ENCODE peak calls at places on chromosomes 4 and X, in six cellular contexts. One of them, this sample, is unnamed.

GRCh38 chrX:43836435-43837184 is 45.6 kb downstream of the MAOB start:
- DNase-seq in HCT116: peak; percentile 7
- DNase-seq in astrocyte: peak; percentile 7
- DNase-seq in OCI-LY7: peak; percentile 2
- DNase-seq in GM23338: peak; percentile 18
- DNase-seq in neuronal stem cell: peak; percentile 0
- DNase-seq in this sample: peak; percentile 13

GRCh38 chrX:70422886-70423336 is at the start of gene GDPD2:
- DNase-seq in HCT116: no peak
- DNase-seq in astrocyte: peak; percentile 38
- DNase-seq in OCI-LY7: no peak
- DNase-seq in GM23338: peak; percentile 77
- DNase-seq in neuronal stem cell: peak; percentile 73
- DNase-seq in this sample: peak; percentile 49

GRCh38 chr4:80196259-80197131 is 808 bp upstream of the PRDM8 start:
- DNase-seq in HCT116: no peak
- DNase-seq in astrocyte: no peak
- DNase-seq in OCI-LY7: no peak
- DNase-seq in GM23338: peak; percentile 86
- DNase-seq in neuronal stem cell: no peak
- DNase-seq in this sample: no peak

GRCh38 chr4:119041951-119042560 is 93.6 kb upstream of the MYOZ2 start:
- DNase-seq in HCT116: peak; percentile 67
- DNase-seq in astrocyte: peak; percentile 49
- DNase-seq in OCI-LY7: peak; percentile 81
- DNase-seq in GM23338: peak; percentile 89
- DNase-seq in neuronal stem cell: peak; percentile 65
- DNase-seq in this sample: peak; percentile 66

GRCh38 chr4:7852568-7853185 is 87.0 kb downstream of the AFAP1 start:
- DNase-seq in HCT116: no peak
- DNase-seq in astrocyte: peak; percentile 94
- DNase-seq in OCI-LY7: no peak
- DNase-seq in GM23338: no peak
- DNase-seq in neuronal stem cell: no peak
- DNase-seq in this sample: peak; percentile 96

GRCh38 chr4:143186202-143186601 is 1.5 kb downstream of the USP38 start:
- DNase-seq in HCT116: no peak
- DNase-seq in astrocyte: peak; percentile 45
- DNase-seq in OCI-LY7: no peak
- DNase-seq in GM23338: no peak
- DNase-seq in neuronal stem cell: no peak
- DNase-seq in this sample: peak; percentile 55

GRCh38 chrX:9878141-9878875 is 88.8 kb upstream of the CLDN34 start:
- DNase-seq in HCT116: no peak
- DNase-seq in astrocyte: no peak
- DNase-seq in OCI-LY7: no peak
- DNase-seq in GM23338: peak; percentile 17
- DNase-seq in neuronal stem cell: no peak
- DNase-seq in this sample: no peak

GRCh38 chr4:66073961-66074360 is 403.7 kb upstream of the EPHA5 start:
- DNase-seq in HCT116: no peak
- DNase-seq in astrocyte: no peak
- DNase-seq in OCI-LY7: no peak
- DNase-seq in GM23338: no peak
- DNase-seq in neuronal stem cell: no peak
- DNase-seq in this sample: no peak

GRCh38 chr4:123127218-123127617 is 204.8 kb upstream of the NUDT6 start:
- DNase-seq in HCT116: no peak
- DNase-seq in astrocyte: no peak
- DNase-seq in OCI-LY7: peak; percentile 9
- DNase-seq in GM23338: no peak
- DNase-seq in neuronal stem cell: no peak
- DNase-seq in this sample: peak; percentile 12

GRCh38 chr4:28226962-28227361 is 1366.3 kb downstream of the STIM2 start:
- DNase-seq in HCT116: no peak
- DNase-seq in astrocyte: no peak
- DNase-seq in OCI-LY7: no peak
- DNase-seq in GM23338: no peak
- DNase-seq in neuronal stem cell: no peak
- DNase-seq in this sample: no peak

GRCh38 chr4:82561745-82562552 is at the start of gene TMEM150C:
- DNase-seq in HCT116: no peak
- DNase-seq in astrocyte: peak; percentile 3
- DNase-seq in OCI-LY7: no peak
- DNase-seq in GM23338: peak; percentile 71
- DNase-seq in neuronal stem cell: peak; percentile 44
- DNase-seq in this sample: peak; percentile 17

GRCh38 chr4:153684182-153685073 is at the start of gene TLR2:
- DNase-seq in HCT116: no peak
- DNase-seq in astrocyte: no peak
- DNase-seq in OCI-LY7: no peak
- DNase-seq in GM23338: peak; percentile 80
- DNase-seq in neuronal stem cell: peak; percentile 41
- DNase-seq in this sample: no peak

GRCh38 chr4:8391972-8392371 is 48.6 kb downstream of the ACOX3 start:
- DNase-seq in HCT116: no peak
- DNase-seq in astrocyte: peak; percentile 85
- DNase-seq in OCI-LY7: peak; percentile 89
- DNase-seq in GM23338: no peak
- DNase-seq in neuronal stem cell: no peak
- DNase-seq in this sample: peak; percentile 87

GRCh38 chr4:61210186-61210939 is 10.2 kb downstream of the ADGRL3 start:
- DNase-seq in HCT116: no peak
- DNase-seq in astrocyte: no peak
- DNase-seq in OCI-LY7: no peak
- DNase-seq in GM23338: peak; percentile 73
- DNase-seq in neuronal stem cell: peak; percentile 86
- DNase-seq in this sample: no peak

GRCh38 chrX:40504801-40505605 is 75.8 kb upstream of the ATP6AP2 start:
- DNase-seq in HCT116: no peak
- DNase-seq in astrocyte: peak; percentile 93
- DNase-seq in OCI-LY7: no peak
- DNase-seq in GM23338: peak; percentile 23
- DNase-seq in neuronal stem cell: no peak
- DNase-seq in this sample: peak; percentile 46

GRCh38 chr4:186132577-186133277 is 28.2 kb downstream of the FAM149A start:
- DNase-seq in HCT116: peak; percentile 24
- DNase-seq in astrocyte: peak; percentile 54
- DNase-seq in OCI-LY7: peak; percentile 22
- DNase-seq in GM23338: peak; percentile 83
- DNase-seq in neuronal stem cell: peak; percentile 47
- DNase-seq in this sample: peak; percentile 21

GRCh38 chr4:96593422-96593821 is 753.5 kb downstream of the PDHA2 start:
- DNase-seq in HCT116: no peak
- DNase-seq in astrocyte: no peak
- DNase-seq in OCI-LY7: no peak
- DNase-seq in GM23338: no peak
- DNase-seq in neuronal stem cell: no peak
- DNase-seq in this sample: peak; percentile 7

GRCh38 chr4:1793496-1793840 is 375 bp downstream of the FGFR3 start:
- DNase-seq in HCT116: no peak
- DNase-seq in astrocyte: no peak
- DNase-seq in OCI-LY7: no peak
- DNase-seq in GM23338: peak; percentile 55
- DNase-seq in neuronal stem cell: no peak
- DNase-seq in this sample: no peak

GRCh38 chr4:102687373-102687981 is 73.3 kb downstream of the MANBA start:
- DNase-seq in HCT116: peak; percentile 38
- DNase-seq in astrocyte: peak; percentile 65
- DNase-seq in OCI-LY7: no peak
- DNase-seq in GM23338: no peak
- DNase-seq in neuronal stem cell: no peak
- DNase-seq in this sample: peak; percentile 75

GRCh38 chr4:34850983-34851382 is 1393.3 kb downstream of the ARAP2 start:
- DNase-seq in HCT116: no peak
- DNase-seq in astrocyte: peak; percentile 6
- DNase-seq in OCI-LY7: no peak
- DNase-seq in GM23338: no peak
- DNase-seq in neuronal stem cell: no peak
- DNase-seq in this sample: peak; percentile 19

GRCh38 chr4:1505511-1506451 is 99.5 kb upstream of the NKX1-1 start:
- DNase-seq in HCT116: no peak
- DNase-seq in astrocyte: no peak
- DNase-seq in OCI-LY7: no peak
- DNase-seq in GM23338: no peak
- DNase-seq in neuronal stem cell: no peak
- DNase-seq in this sample: no peak

GRCh38 chr4:92600638-92601037 is 296.9 kb downstream of the GRID2 start:
- DNase-seq in HCT116: no peak
- DNase-seq in astrocyte: no peak
- DNase-seq in OCI-LY7: no peak
- DNase-seq in GM23338: peak; percentile 74
- DNase-seq in neuronal stem cell: no peak
- DNase-seq in this sample: no peak

GRCh38 chr4:78629991-78630541 is 78.5 kb downstream of the ANXA3 start:
- DNase-seq in HCT116: no peak
- DNase-seq in astrocyte: no peak
- DNase-seq in OCI-LY7: no peak
- DNase-seq in GM23338: no peak
- DNase-seq in neuronal stem cell: no peak
- DNase-seq in this sample: no peak

GRCh38 chr4:14178421-14178820 is 550.9 kb upstream of the BOD1L1 start:
- DNase-seq in HCT116: no peak
- DNase-seq in astrocyte: peak; percentile 14
- DNase-seq in OCI-LY7: peak; percentile 41
- DNase-seq in GM23338: peak; percentile 31
- DNase-seq in neuronal stem cell: no peak
- DNase-seq in this sample: peak; percentile 50

GRCh38 chr4:173489514-173489913 is 40.5 kb downstream of the HAND2 start:
- DNase-seq in HCT116: no peak
- DNase-seq in astrocyte: peak; percentile 97
- DNase-seq in OCI-LY7: no peak
- DNase-seq in GM23338: no peak
- DNase-seq in neuronal stem cell: no peak
- DNase-seq in this sample: peak; percentile 97

GRCh38 chrX:110418220-110418856 is 59.7 kb downstream of the RTL9 start:
- DNase-seq in HCT116: no peak
- DNase-seq in astrocyte: peak; percentile 67
- DNase-seq in OCI-LY7: no peak
- DNase-seq in GM23338: peak; percentile 64
- DNase-seq in neuronal stem cell: no peak
- DNase-seq in this sample: peak; percentile 78

GRCh38 chr4:78477276-78477675 is 74.3 kb upstream of the ANXA3 start:
- DNase-seq in HCT116: no peak
- DNase-seq in astrocyte: peak; percentile 10
- DNase-seq in OCI-LY7: no peak
- DNase-seq in GM23338: no peak
- DNase-seq in neuronal stem cell: no peak
- DNase-seq in this sample: peak; percentile 20

GRCh38 chr4:102994803-102995202 is 24.7 kb downstream of the SLC9B1 start:
- DNase-seq in HCT116: no peak
- DNase-seq in astrocyte: no peak
- DNase-seq in OCI-LY7: no peak
- DNase-seq in GM23338: no peak
- DNase-seq in neuronal stem cell: no peak
- DNase-seq in this sample: no peak

GRCh38 chrX:2871817-2872216 is 43.1 kb downstream of the GYG2 start:
- DNase-seq in HCT116: no peak
- DNase-seq in astrocyte: no peak
- DNase-seq in OCI-LY7: no peak
- DNase-seq in GM23338: no peak
- DNase-seq in neuronal stem cell: no peak
- DNase-seq in this sample: no peak

GRCh38 chr4:113645771-113646455 is 115.6 kb downstream of the CAMK2D start:
- DNase-seq in HCT116: peak; percentile 83
- DNase-seq in astrocyte: peak; percentile 93
- DNase-seq in OCI-LY7: no peak
- DNase-seq in GM23338: peak; percentile 72
- DNase-seq in neuronal stem cell: no peak
- DNase-seq in this sample: peak; percentile 94

GRCh38 chr4:52600275-52600674 is 58.8 kb downstream of the USP46 start:
- DNase-seq in HCT116: no peak
- DNase-seq in astrocyte: no peak
- DNase-seq in OCI-LY7: no peak
- DNase-seq in GM23338: no peak
- DNase-seq in neuronal stem cell: no peak
- DNase-seq in this sample: no peak

GRCh38 chr4:40991908-40992307 is 222.4 kb downstream of the APBB2 start:
- DNase-seq in HCT116: no peak
- DNase-seq in astrocyte: no peak
- DNase-seq in OCI-LY7: peak; percentile 96
- DNase-seq in GM23338: no peak
- DNase-seq in neuronal stem cell: no peak
- DNase-seq in this sample: no peak
- H3K4me2 ChIP-seq in HCT116: peak overlapping the region; percentile 66
- H3K4me2 ChIP-seq in astrocyte: peak overlapping the region; percentile 77
- H3K4me2 ChIP-seq in OCI-LY7: peak overlapping the region; percentile 84
- H3K4me2 ChIP-seq in GM23338: no peak overlapping the region
- H3K4me2 ChIP-seq in neuronal stem cell: no peak overlapping the region
- H3K4me2 ChIP-seq in this sample: no peak overlapping the region

DNA sequence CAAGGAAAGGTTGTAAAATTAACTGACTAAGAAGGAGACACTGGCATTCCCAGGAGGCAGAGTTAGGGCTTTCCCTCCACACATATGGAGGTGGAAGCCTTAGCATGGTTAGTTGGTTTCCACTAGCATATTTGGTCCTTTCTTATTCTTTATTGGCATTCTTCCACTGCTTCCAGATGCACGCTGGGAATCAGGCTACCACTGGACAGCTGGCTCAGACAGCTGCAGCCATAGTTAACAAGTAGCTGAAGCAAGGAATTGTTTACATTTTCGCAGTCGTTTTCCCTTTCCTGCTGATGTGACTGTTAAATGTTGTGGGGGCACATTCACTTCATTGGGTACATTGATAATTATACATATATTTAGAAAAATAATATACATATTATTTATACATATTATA is 169.2 kb downstream of the GRIA2 start:
- DNase-seq in HCT116: no peak
- DNase-seq in astrocyte: no peak
- DNase-seq in OCI-LY7: no peak
- DNase-seq in GM23338: no peak
- DNase-seq in neuronal stem cell: no peak
- DNase-seq in this sample: no peak
- H2AFZ ChIP-seq in HCT116: no peak overlapping the region
- H2AFZ ChIP-seq in astrocyte: peak overlapping the region; percentile 34
- H2AFZ ChIP-seq in OCI-LY7: no peak overlapping the region
- H2AFZ ChIP-seq in GM23338: no peak overlapping the region
- H2AFZ ChIP-seq in neuronal stem cell: peak overlapping the region; percentile 8
- H2AFZ ChIP-seq in this sample: no peak overlapping the region

GRCh38 chr4:54659213-54660144 is 1.7 kb downstream of the KIT start:
- DNase-seq in HCT116: no peak
- DNase-seq in astrocyte: no peak
- DNase-seq in OCI-LY7: no peak
- DNase-seq in GM23338: peak; percentile 26
- DNase-seq in neuronal stem cell: peak; percentile 37
- DNase-seq in this sample: peak; percentile 25
- H3K4me3 ChIP-seq in HCT116: peak overlapping the region; percentile 42
- H3K4me3 ChIP-seq in astrocyte: peak overlapping the region; percentile 70
- H3K4me3 ChIP-seq in OCI-LY7: no peak overlapping the region
- H3K4me3 ChIP-seq in GM23338: peak overlapping the region; percentile 96
- H3K4me3 ChIP-seq in neuronal stem cell: peak overlapping the region; percentile 94
- H3K4me3 ChIP-seq in this sample: peak overlapping the region; percentile 67

DNA sequence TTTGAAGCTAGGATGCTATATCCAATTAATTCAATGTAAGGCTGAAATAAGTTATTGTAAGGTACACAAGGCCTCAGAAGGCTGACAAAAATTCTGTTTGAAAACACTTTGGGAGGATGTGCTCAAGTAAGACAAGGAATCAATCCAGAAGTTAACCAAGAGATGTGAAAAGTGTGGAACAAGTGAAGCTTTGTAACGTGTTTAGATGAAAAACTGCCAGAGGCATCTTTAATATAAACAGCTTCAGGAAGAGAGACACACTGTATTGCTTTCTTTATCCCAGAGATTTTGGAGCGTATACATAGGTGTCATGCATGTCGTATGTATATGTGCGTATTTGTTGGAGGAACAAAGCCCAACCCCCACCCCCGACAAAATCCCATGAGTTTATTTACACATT is 28.3 kb upstream of the YTHDC1 start:
- DNase-seq in HCT116: no peak
- DNase-seq in astrocyte: no peak
- DNase-seq in OCI-LY7: no peak
- DNase-seq in GM23338: no peak
- DNase-seq in neuronal stem cell: no peak
- DNase-seq in this sample: no peak
- H3K4me2 ChIP-seq in HCT116: no peak overlapping the region
- H3K4me2 ChIP-seq in astrocyte: no peak overlapping the region
- H3K4me2 ChIP-seq in OCI-LY7: no peak overlapping the region
- H3K4me2 ChIP-seq in GM23338: no peak overlapping the region
- H3K4me2 ChIP-seq in neuronal stem cell: no peak overlapping the region
- H3K4me2 ChIP-seq in this sample: no peak overlapping the region